ENCODE peak calls at places on chromosome 14, in six cellular contexts. L is NCI-H1092; M is heart right ventricle; K is RWPE1; U is neuronal stem cell; B is stimulated activated CD4-positive, alpha-beta T cell treated with anti-CD3 and anti-CD28 coated beads, Interleukin-4, amount 100 ng/mL, for 1 hour. R is an unnamed sample.

GRCh38 chr14:61644834-61645233 is 50.5 kb upstream of the HIF1A start:
- DNase-seq in L (peak; percentile 31), M (no peak), K (no peak), U (peak; percentile 15), B (no peak), R (no peak)

GRCh38 chr14:49858383-49858782 is 5.8 kb upstream of the NEMF start:
- DNase-seq in L (no peak), M (no peak), K (no peak), U (no peak), B (no peak), R (no peak)

GRCh38 chr14:75826599-75826998 is 155.2 kb downstream of the TGFB3 start:
- DNase-seq in L (no peak), M (no peak), K (peak; percentile 45), U (no peak), B (no peak), R (no peak)

GRCh38 chr14:70018713-70019201 is 139.5 kb downstream of the SMOC1 start:
- DNase-seq in L (no peak), M (no peak), K (no peak), U (no peak), B (no peak), R (no peak)

GRCh38 chr14:74475678-74476077 is 17.4 kb downstream of the NPC2 start:
- DNase-seq in L (no peak), M (no peak), K (no peak), U (no peak), B (no peak), R (no peak)

GRCh38 chr14:89952581-89952980 is 1.9 kb downstream of the EFCAB11 start:
- DNase-seq in L (no peak), M (no peak), K (no peak), U (no peak), B (no peak), R (no peak)

GRCh38 chr14:94485944-94486841 is 10.2 kb upstream of the SERPINA9 start:
- DNase-seq in L (no peak), M (peak; percentile 11), K (peak; percentile 72), U (peak; percentile 76), B (peak; percentile 50), R (no peak)

GRCh38 chr14:33799705-33800269 is 151.1 kb downstream of the EGLN3 start:
- DNase-seq in L (peak; percentile 20), M (no peak), K (no peak), U (no peak), B (no peak), R (no peak)

GRCh38 chr14:101789222-101789621 is 27.7 kb downstream of the PPP2R5C start:
- DNase-seq in L (no peak), M (no peak), K (no peak), U (no peak), B (no peak), R (no peak)

GRCh38 chr14:79842270-79842669 is 369.0 kb downstream of the DIO2 start:
- DNase-seq in L (no peak), M (peak; percentile 29), K (no peak), U (no peak), B (no peak), R (no peak)

R was measured in stimulated activated CD8-positive, alpha-beta memory T cell treated with anti-CD3 and anti-CD28 coated beads, Interleukin-7, amount 100 ng/mL, for 4 hours.